ENCODE peak calls at places on chromosomes 11 and 22, in six cellular contexts. Z, N, X, H, I and K are unnamed samples.

GRCh38 chr11:132627981-132628380 is 904.3 kb downstream of the OPCML start:
- DNase-seq in Z (no peak), N (no peak), X (no peak), H (no peak), I (no peak), K (peak; percentile 10)

GRCh38 chr11:19577391-19577831 is 135.2 kb upstream of the NAV2 start:
- DNase-seq in Z (no peak), N (no peak), X (peak; percentile 86), H (no peak), I (no peak), K (no peak)

GRCh38 chr22:39612811-39613548 is 42.4 kb downstream of the CACNA1I start:
- DNase-seq in Z (no peak), N (no peak), X (no peak), H (no peak), I (no peak), K (no peak)

GRCh38 chr22:37325024-37325395 is 42.7 kb downstream of the CYTH4 start:
- DNase-seq in Z (no peak), N (no peak), X (no peak), H (no peak), I (no peak), K (no peak)

GRCh38 chr22:24542641-24543040 is 12.3 kb downstream of the GUCD1 start:
- DNase-seq in Z (no peak), N (no peak), X (no peak), H (no peak), I (no peak), K (no peak)

GRCh38 chr22:23062616-23063538 is 7.4 kb upstream of the GNAZ start:
- DNase-seq in Z (peak; percentile 5), N (no peak), X (no peak), H (no peak), I (no peak), K (peak; percentile 84)

GRCh38 chr22:24059121-24059520 is 48.0 kb downstream of the CABIN1 start:
- DNase-seq in Z (no peak), N (no peak), X (peak; percentile 72), H (no peak), I (no peak), K (no peak)

GRCh38 chr11:69393865-69394233 is 87.6 kb upstream of the LINC01488 start:
- DNase-seq in Z (no peak), N (no peak), X (no peak), H (no peak), I (no peak), K (no peak)

GRCh38 chr11:75562836-75563484 is 907 bp downstream of the SERPINH1 start:
- DNase-seq in Z (peak; percentile 64), N (peak; percentile 98), X (peak; percentile 72), H (peak; percentile 28), I (no peak), K (no peak)

GRCh38 chr11:11577246-11577855 is 44.5 kb downstream of the GALNT18 start:
- DNase-seq in Z (no peak), N (no peak), X (peak; percentile 38), H (no peak), I (no peak), K (no peak)

GRCh38 chr11:92829671-92830070 is 139.8 kb upstream of the MTNR1B start:
- DNase-seq in Z (no peak), N (no peak), X (no peak), H (no peak), I (no peak), K (no peak)

GRCh38 chr22:49780281-49780991 is 47.2 kb downstream of the BRD1 start:
- DNase-seq in Z (no peak), N (no peak), X (no peak), H (no peak), I (no peak), K (no peak)

GRCh38 chr11:47905358-47906059 is 57.4 kb upstream of the NUP160 start:
- DNase-seq in Z (no peak), N (peak; percentile 2), X (peak; percentile 97), H (no peak), I (no peak), K (no peak)

GRCh38 chr11:86489442-86489841 is 114.8 kb downstream of the CCDC81 start:
- DNase-seq in Z (no peak), N (no peak), X (no peak), H (no peak), I (no peak), K (no peak)

GRCh38 chr11:10857604-10858504 is at the start of gene ZBED5:
- DNase-seq in Z (peak; percentile 92), N (peak; percentile 99), X (peak; percentile 99), H (peak; percentile 98), I (peak; percentile 92), K (peak; percentile 99)

GRCh38 chr11:91805293-91805692 is 419.3 kb upstream of the FAT3 start:
- DNase-seq in Z (no peak), N (no peak), X (no peak), H (no peak), I (no peak), K (no peak)

GRCh38 chr11:11534981-11535380 is 86.8 kb downstream of the GALNT18 start:
- DNase-seq in Z (no peak), N (no peak), X (no peak), H (no peak), I (no peak), K (no peak)

GRCh38 chr11:133808393-133809140 is 36.7 kb downstream of the SPATA19 start:
- DNase-seq in Z (no peak), N (no peak), X (no peak), H (no peak), I (no peak), K (no peak)

GRCh38 chr11:104782377-104782754 is 115.9 kb downstream of the CASP12 start:
- DNase-seq in Z (no peak), N (peak; percentile 46), X (no peak), H (no peak), I (no peak), K (no peak)

GRCh38 chr11:108985611-108986279 is 320.9 kb downstream of the DDX10 start:
- DNase-seq in Z (no peak), N (no peak), X (peak; percentile 88), H (no peak), I (no peak), K (no peak)

GRCh38 chr11:108983621-108984020 is 318.8 kb downstream of the DDX10 start:
- DNase-seq in Z (no peak), N (no peak), X (no peak), H (no peak), I (no peak), K (no peak)

GRCh38 chr11:108984021-108984420 is 319.2 kb downstream of the DDX10 start:
- DNase-seq in Z (no peak), N (no peak), X (no peak), H (no peak), I (no peak), K (no peak)

GRCh38 chr11:108984548-108984947 is 319.7 kb downstream of the DDX10 start:
- DNase-seq in Z (no peak), N (no peak), X (no peak), H (no peak), I (no peak), K (no peak)
- H3K27ac ChIP-seq in Z (peak overlapping the region; percentile 24), N (no peak overlapping the region), X (no peak overlapping the region), H (no peak overlapping the region), I (no peak overlapping the region), K (no peak overlapping the region)

DNA sequence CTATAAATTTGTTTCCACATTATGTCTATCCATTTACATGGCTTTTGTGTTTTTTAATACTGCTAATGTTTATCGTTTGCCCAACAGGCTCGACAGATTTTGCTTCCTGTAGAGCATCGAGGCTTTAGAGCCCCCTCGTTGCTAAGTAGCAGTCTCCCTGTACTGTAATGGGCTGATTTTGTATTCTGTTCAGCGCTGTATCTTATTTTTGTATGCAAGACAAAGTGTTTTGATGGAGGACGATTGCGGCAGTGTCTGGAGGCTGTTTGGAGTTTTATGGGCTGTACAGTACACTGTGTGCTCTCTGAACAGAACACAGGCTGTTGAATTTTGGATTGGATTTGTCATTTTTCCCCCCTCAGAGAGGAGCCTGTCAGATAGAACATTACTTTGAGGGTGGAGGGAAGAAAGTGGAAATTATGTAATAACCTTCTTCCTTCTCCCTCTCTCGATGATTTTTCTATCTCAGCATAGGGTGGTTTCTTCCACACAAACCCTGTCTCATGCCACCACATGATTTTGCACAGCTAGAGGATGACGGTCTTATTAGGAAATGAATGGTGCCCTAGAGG is 104.4 kb downstream of the ZBTB16 start:
- DNase-seq in Z (no peak), N (no peak), X (peak; percentile 21), H (peak; percentile 52), I (peak; percentile 50), K (no peak)
- TF ChIP-seq POLR2AphosphoS5 in Z (no peak), N (no peak), X (no peak), H (peak; percentile 95), I (no peak), K (peak; percentile 93)

DNA sequence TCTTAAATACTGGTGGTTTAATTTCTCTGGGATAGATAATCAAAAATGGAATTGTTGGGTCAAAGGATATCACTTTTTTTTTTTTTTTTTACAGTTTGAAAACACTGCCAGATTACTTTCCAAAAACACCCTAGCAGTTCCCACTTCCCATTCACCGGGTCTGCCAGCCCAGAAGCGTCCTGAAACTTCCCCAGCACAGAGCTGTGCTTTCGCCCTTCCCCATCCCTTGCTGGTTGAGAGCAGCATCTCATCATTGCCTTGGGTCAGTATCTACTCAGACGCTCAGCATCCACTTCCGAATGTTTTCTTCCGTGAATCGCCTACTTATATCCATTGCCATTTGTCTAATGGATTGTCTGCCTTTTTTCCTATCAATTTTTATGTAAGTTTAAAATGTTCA is 5.5 kb downstream of the CERK start:
- DNase-seq in Z (no peak), N (no peak), X (no peak), H (no peak), I (no peak), K (no peak)
- H3K27ac ChIP-seq in Z (no peak overlapping the region), N (no peak overlapping the region), X (no peak overlapping the region), H (no peak overlapping the region), I (no peak overlapping the region), K (no peak overlapping the region)

DNA sequence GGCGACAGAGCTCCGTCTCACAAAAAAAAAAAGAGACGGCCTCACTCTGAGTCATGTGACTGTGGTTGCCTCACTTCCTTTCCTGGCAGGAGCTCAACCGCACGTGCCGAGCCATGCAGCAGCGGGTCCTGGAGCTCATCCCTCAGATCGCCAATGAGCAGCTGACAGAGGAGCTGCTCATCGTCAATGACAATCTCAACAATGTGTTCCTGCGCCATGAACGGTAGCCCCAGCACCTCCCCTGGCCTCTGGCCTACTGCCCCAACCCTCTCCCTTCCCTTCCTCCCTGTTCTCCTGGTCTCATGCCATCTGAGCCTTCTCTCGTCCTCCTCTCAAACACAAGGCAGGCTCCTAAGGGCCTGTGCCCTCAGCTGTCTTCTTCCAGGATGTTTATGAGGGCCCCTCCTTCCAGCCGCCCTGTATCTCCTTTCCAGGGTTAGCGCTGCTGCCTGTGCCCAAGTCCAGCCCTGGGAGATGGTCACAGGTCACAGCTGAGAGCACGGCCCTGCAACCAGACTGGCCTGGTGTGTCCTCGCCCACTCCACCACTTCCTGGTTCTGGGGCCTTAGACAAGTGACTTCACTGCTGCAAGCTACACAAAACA is 30.7 kb downstream of the TOM1 start:
- DNase-seq in Z (no peak), N (no peak), X (peak; percentile 65), H (peak; percentile 80), I (peak; percentile 92), K (peak; percentile 95)
- TF ChIP-seq POLR2AphosphoS5 in Z (no peak), N (no peak), X (peak; percentile 68), H (peak; percentile 94), I (peak; percentile 89), K (peak; percentile 85)